ENCODE peak calls at places on chromosome 1, in nine cellular contexts. G is stomach, M is tibial nerve, D is adrenal gland, U is heart left ventricle, E is heart right ventricle, K is mucosa of descending colon, H is ovary, Z is lower lobe of right lung. V is an unnamed sample. For H3K4me1, the result is how much of the 10 kb centered on the place peaks cover.

GRCh38 chr1:216499581-216500272 is 76.5 kb upstream of the USH2A start:
- DNase-seq in G (no peak), M (no peak), D (no peak), U (no peak), E (no peak), K (no peak), H (no peak), Z (no peak), V (no peak)

GRCh38 chr1:206816390-206817287 is 44.3 kb upstream of the IL10 start:
- DNase-seq in G (no peak), M (no peak), D (no peak), U (no peak), E (no peak), K (no peak), H (no peak), Z (no peak), V (no peak)

GRCh38 chr1:112524251-112524650 is 15.5 kb downstream of the WNT2B start:
- DNase-seq in G (no peak), M (no peak), D (no peak), U (peak), E (no peak), K (no peak), H (peak), Z (no peak), V (no peak)

GRCh38 chr1:116681343-116681899 is 13.9 kb upstream of the IGSF3 start:
- DNase-seq in G (no peak), M (no peak), D (no peak), U (no peak), E (no peak), K (no peak), H (no peak), Z (no peak), V (no peak)

GRCh38 chr1:228279011-228279721 is 71.3 kb downstream of the OBSCN start:
- DNase-seq in G (no peak), M (no peak), D (no peak), U (peak), E (no peak), K (peak), H (peak), Z (no peak), V (no peak)

GRCh38 chr1:16396591-16396990 is 29.5 kb downstream of the SZRD1 start:
- DNase-seq in G (no peak), M (no peak), D (peak), U (peak), E (peak), K (no peak), H (peak), Z (no peak), V (no peak)

GRCh38 chr1:209808059-209808494 is 2.1 kb upstream of the IRF6 start:
- DNase-seq in G (no peak), M (no peak), D (peak), U (peak), E (peak), K (peak), H (no peak), Z (peak), V (no peak)

GRCh38 chr1:175410560-175410959 is 218.0 kb upstream of the KIAA0040 start:
- DNase-seq in G (no peak), M (no peak), D (no peak), U (no peak), E (no peak), K (no peak), H (no peak), Z (no peak), V (no peak)

GRCh38 chr1:8211251-8211619 is 106.7 kb upstream of the SLC45A1 start:
- DNase-seq in G (no peak), M (no peak), D (no peak), U (no peak), E (no peak), K (no peak), H (no peak), Z (no peak), V (no peak)

GRCh38 chr1:48245106-48245505 is 22.6 kb downstream of the SLC5A9 start:
- DNase-seq in G (no peak), M (no peak), D (no peak), U (no peak), E (no peak), K (no peak), H (no peak), Z (no peak), V (no peak)

GRCh38 chr1:179924268-179924667 is 30.3 kb upstream of the CEP350 start:
- DNase-seq in G (no peak), M (no peak), D (no peak), U (no peak), E (no peak), K (no peak), H (no peak), Z (no peak), V (no peak)

GRCh38 chr1:62077821-62078220 is 116.8 kb upstream of the L1TD1 start:
- DNase-seq in G (no peak), M (no peak), D (no peak), U (no peak), E (no peak), K (no peak), H (no peak), Z (no peak), V (no peak)

GRCh38 chr1:41373373-41373772 is 12.1 kb downstream of the FOXO6 start:
- DNase-seq in G (no peak), M (no peak), D (no peak), U (no peak), E (no peak), K (no peak), H (peak), Z (no peak), V (no peak)
- H3K4me1 ChIP-seq in G (under half), M (under half), D (under half), U (under half), E (under half), K (under half), H (under half), Z (under half), V (under half)

DNA sequence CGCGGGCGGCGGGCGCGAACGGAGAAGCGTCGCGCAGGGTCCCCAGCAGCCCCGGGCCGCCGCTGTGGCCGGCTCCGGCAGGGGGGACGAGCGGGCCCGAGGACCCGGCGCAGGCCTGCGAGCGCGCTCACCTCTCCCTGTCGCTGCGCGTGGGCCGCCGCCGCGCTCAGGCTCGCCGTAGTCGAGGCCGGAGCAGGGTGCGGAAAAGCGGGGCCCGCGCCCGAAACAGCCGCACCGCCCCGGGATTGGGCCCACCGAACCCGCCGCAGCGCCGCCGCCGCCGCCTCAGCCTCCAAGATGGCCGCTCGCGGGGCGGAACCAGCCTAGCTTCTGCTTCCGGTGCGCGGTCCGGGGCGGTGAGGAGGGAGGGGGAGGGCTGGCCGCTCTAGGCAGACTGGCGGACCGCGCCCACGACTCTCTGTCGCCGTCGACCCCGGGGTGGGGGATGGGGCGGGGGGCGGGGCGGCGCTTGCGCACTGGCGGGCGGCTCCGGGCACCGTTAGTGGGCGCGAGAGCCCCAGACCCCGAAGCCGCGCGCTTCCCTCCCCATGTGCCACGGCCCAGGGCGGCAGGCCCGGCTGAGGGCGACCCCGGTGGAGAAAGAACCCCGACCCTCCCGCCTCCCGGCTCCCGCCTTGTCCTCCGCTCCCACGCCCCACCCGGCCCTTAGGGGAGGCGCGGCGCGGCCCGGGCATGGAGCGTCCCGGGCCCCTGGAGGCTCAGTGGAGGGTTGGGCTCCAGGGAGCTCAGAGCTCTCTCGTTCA is at the start of gene UBE2J2:
- DNase-seq in G (peak), M (peak), D (peak), U (peak), E (peak), K (peak), H (peak), Z (peak), V (peak)
- TF ChIP-seq CTCF in G (no peak), M (no peak), D (no peak), U (no peak), E (peak), K (no peak), H (no peak), Z (no peak), V (peak)

GRCh38 chr1:1957533-1957961 is 38.5 kb upstream of the TMEM52 start:
- DNase-seq in G (no peak), M (no peak), D (no peak), U (no peak), E (no peak), K (no peak), H (no peak), Z (no peak), V (no peak)
- H3K4me1 ChIP-seq in G (under half), M (under half), D (under half), U (under half), E (under half), K (under half), H (under half), Z (under half), V (under half)

GRCh38 chr1:55310517-55310927 is 95.4 kb upstream of the USP24 start:
- DNase-seq in G (no peak), M (no peak), D (no peak), U (no peak), E (no peak), K (no peak), H (no peak), Z (no peak), V (no peak)

GRCh38 chr1:55311057-55311631 is 96.0 kb upstream of the USP24 start:
- DNase-seq in G (no peak), M (no peak), D (no peak), U (no peak), E (no peak), K (no peak), H (no peak), Z (no peak), V (no peak)

GRCh38 chr1:55311979-55312378 is 96.8 kb upstream of the USP24 start:
- DNase-seq in G (no peak), M (no peak), D (no peak), U (no peak), E (no peak), K (no peak), H (no peak), Z (no peak), V (no peak)

GRCh38 chr1:55309786-55310516 is 94.8 kb upstream of the USP24 start:
- DNase-seq in G (no peak), M (no peak), D (no peak), U (no peak), E (no peak), K (no peak), H (no peak), Z (no peak), V (no peak)

GRCh38 chr1:55309053-55309452 is 93.9 kb upstream of the USP24 start:
- DNase-seq in G (no peak), M (no peak), D (no peak), U (no peak), E (no peak), K (no peak), H (no peak), Z (no peak), V (no peak)
- TF ChIP-seq CTCF in G (no peak), M (no peak), D (no peak), U (no peak), E (no peak), K (no peak), H (no peak), Z (no peak), V (no peak)

DNA sequence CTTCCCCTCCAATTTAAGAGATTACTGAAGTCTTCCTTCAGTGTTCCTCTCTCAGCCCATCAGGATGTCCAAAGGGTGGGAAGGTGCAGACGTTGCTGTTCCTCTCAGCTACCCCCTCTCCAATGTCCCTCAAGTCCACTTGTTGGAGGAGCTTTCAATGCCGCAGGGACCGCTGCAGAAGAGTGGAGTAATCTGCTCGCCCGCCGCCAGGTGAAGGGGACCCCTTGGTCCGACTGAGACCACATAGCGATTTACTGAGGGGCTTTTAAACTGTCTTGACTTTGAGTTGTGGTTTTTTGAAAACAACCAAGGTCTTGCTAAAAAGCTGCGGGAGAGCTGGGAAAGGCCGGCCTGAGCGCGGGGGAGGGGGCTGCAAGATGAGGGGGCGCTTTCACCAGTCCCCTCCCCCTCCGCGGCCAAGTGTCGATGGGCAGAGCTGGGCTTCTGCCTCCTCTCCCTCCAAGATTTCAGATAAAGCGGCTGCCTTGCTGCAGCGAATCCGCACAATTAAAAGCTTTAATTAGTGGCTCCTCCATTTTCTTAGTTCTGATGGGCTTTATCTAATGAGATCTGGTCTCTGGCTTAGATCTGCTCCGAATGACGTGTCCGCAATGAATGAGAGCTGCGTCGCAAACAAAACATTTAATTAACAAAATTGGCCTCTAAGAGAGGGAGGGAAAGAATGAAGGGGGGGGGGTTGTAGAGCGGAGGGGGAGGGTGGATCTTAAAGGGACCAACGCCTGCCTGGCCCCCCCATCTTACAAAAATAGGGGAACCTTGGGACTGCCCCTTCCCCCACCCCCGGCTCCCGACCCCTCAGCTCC is 5.9 kb downstream of the LMO4 start:
- DNase-seq in G (no peak), M (no peak), D (peak), U (peak), E (peak), K (peak), H (peak), Z (no peak), V (no peak)
- H3K4me1 ChIP-seq in G (under half), M (half or more), D (under half), U (under half), E (half or more), K (under half), H (under half), Z (half or more), V (under half)

DNA sequence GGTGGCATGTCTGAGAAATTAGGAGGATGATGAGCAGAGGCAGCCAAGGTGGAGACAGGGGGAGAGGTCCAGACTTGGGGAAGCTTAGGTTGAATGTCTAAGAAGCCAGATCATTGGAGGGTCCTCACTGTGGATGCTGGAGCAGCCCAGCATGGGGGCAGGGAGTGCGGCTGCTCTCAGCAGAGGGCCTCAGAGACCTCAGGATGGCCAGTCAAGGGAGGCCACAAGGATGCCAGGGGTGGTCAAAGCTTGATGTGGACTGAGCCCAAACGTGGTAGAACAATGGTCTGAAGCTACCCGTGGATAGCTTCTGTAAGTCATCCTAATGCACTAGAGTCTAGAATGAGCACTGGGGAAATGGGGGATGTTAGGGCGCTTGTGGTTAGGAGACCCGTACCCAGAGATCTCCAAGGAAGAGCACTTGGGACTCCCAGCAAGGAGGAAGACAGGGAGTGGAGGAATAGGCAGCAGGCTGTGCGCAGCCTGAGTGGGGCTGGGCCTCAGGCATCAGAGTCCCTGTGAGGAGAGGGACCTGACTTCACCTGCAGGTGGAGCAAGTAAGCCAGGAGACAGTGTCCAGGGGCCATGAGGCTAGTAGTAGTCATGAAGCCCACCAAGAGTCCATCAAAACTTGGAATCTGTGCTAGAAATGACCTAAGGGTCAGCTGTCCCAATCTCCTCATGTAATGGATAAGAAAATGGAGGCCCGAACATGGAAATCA is 4.3 kb upstream of the S100A9 start:
- DNase-seq in G (no peak), M (no peak), D (peak), U (no peak), E (no peak), K (no peak), H (no peak), Z (no peak), V (no peak)
- TF ChIP-seq CTCF in G (no peak), M (no peak), D (no peak), U (peak), E (peak), K (no peak), H (no peak), Z (no peak), V (no peak)

V was measured in ascending aorta.